ENCODE peak calls at places on chromosome 9, in ten cellular contexts. One of them, this sample, is unnamed.
A peak's percentile ranks its signal among the peaks of the same experiment; 100 is the strongest.

GRCh38 chr9:12771891-12772290 is 2.9 kb upstream of the LURAP1L start:
- DNase-seq in body of pancreas: no peak
- DNase-seq in heart right ventricle: no peak
- DNase-seq in AG04449: no peak
- DNase-seq in retinal pigment epithelial cell: no peak
- DNase-seq in ovary: no peak
- DNase-seq in H9: no peak
- DNase-seq in IMR-90: peak; percentile 47
- DNase-seq in astrocyte of the spinal cord: peak; percentile 44
- DNase-seq in PC-3: peak; percentile 15
- DNase-seq in this sample: no peak

GRCh38 chr9:22244141-22245011 is 202.2 kb upstream of the DMRTA1 start:
- DNase-seq in ovary: peak; percentile 29
- DNase-seq in retinal pigment epithelial cell: peak; percentile 28
- DNase-seq in AG04449: no peak
- DNase-seq in astrocyte of the spinal cord: peak; percentile 72
- DNase-seq in PC-3: peak; percentile 73
- DNase-seq in H9: peak; percentile 55
- DNase-seq in heart right ventricle: no peak
- DNase-seq in body of pancreas: peak; percentile 18
- DNase-seq in IMR-90: peak; percentile 63
- DNase-seq in this sample: peak; percentile 55

GRCh38 chr9:87581513-87581912 is 83.8 kb downstream of the DAPK1 start:
- DNase-seq in AG04449: no peak
- DNase-seq in H9: no peak
- DNase-seq in astrocyte of the spinal cord: no peak
- DNase-seq in IMR-90: no peak
- DNase-seq in retinal pigment epithelial cell: peak; percentile 79
- DNase-seq in body of pancreas: no peak
- DNase-seq in ovary: no peak
- DNase-seq in heart right ventricle: no peak
- DNase-seq in PC-3: no peak
- DNase-seq in this sample: no peak

GRCh38 chr9:70257991-70258691 is 637 bp upstream of the SMC5 start:
- DNase-seq in ovary: peak; percentile 55
- DNase-seq in H9: peak; percentile 62
- DNase-seq in heart right ventricle: no peak
- DNase-seq in astrocyte of the spinal cord: peak; percentile 63
- DNase-seq in PC-3: no peak
- DNase-seq in retinal pigment epithelial cell: no peak
- DNase-seq in AG04449: no peak
- DNase-seq in IMR-90: peak; percentile 48
- DNase-seq in body of pancreas: peak; percentile 82
- DNase-seq in this sample: peak; percentile 15

GRCh38 chr9:79395691-79396558 is 175.8 kb upstream of the TLE4 start:
- DNase-seq in astrocyte of the spinal cord: no peak
- DNase-seq in PC-3: no peak
- DNase-seq in body of pancreas: no peak
- DNase-seq in heart right ventricle: no peak
- DNase-seq in H9: no peak
- DNase-seq in ovary: no peak
- DNase-seq in IMR-90: no peak
- DNase-seq in AG04449: no peak
- DNase-seq in retinal pigment epithelial cell: no peak
- DNase-seq in this sample: no peak

GRCh38 chr9:99130069-99130468 is 25.2 kb downstream of the TGFBR1 start:
- DNase-seq in IMR-90: no peak
- DNase-seq in PC-3: no peak
- DNase-seq in retinal pigment epithelial cell: no peak
- DNase-seq in heart right ventricle: no peak
- DNase-seq in AG04449: no peak
- DNase-seq in ovary: no peak
- DNase-seq in astrocyte of the spinal cord: no peak
- DNase-seq in H9: no peak
- DNase-seq in body of pancreas: no peak
- DNase-seq in this sample: no peak

GRCh38 chr9:107888773-107889227 is 399.2 kb upstream of the KLF4 start:
- DNase-seq in AG04449: no peak
- DNase-seq in heart right ventricle: no peak
- DNase-seq in IMR-90: no peak
- DNase-seq in H9: no peak
- DNase-seq in PC-3: no peak
- DNase-seq in ovary: no peak
- DNase-seq in astrocyte of the spinal cord: no peak
- DNase-seq in body of pancreas: no peak
- DNase-seq in retinal pigment epithelial cell: no peak
- DNase-seq in this sample: no peak

GRCh38 chr9:79254900-79255651 is 316.7 kb upstream of the TLE4 start:
- DNase-seq in PC-3: peak; percentile 29
- DNase-seq in AG04449: no peak
- DNase-seq in body of pancreas: no peak
- DNase-seq in heart right ventricle: no peak
- DNase-seq in IMR-90: peak; percentile 70
- DNase-seq in ovary: no peak
- DNase-seq in astrocyte of the spinal cord: peak; percentile 20
- DNase-seq in H9: peak; percentile 44
- DNase-seq in retinal pigment epithelial cell: no peak
- DNase-seq in this sample: no peak

GRCh38 chr9:75950983-75951382 is 60.5 kb downstream of the PCSK5 start:
- DNase-seq in body of pancreas: no peak
- DNase-seq in heart right ventricle: no peak
- DNase-seq in IMR-90: no peak
- DNase-seq in AG04449: no peak
- DNase-seq in H9: no peak
- DNase-seq in astrocyte of the spinal cord: no peak
- DNase-seq in retinal pigment epithelial cell: no peak
- DNase-seq in PC-3: no peak
- DNase-seq in ovary: no peak
- DNase-seq in this sample: no peak

GRCh38 chr9:70491798-70492736 is 77.6 kb upstream of the KLF9 start:
- DNase-seq in ovary: no peak
- DNase-seq in PC-3: peak; percentile 25
- DNase-seq in heart right ventricle: no peak
- DNase-seq in astrocyte of the spinal cord: no peak
- DNase-seq in IMR-90: no peak
- DNase-seq in retinal pigment epithelial cell: no peak
- DNase-seq in body of pancreas: no peak
- DNase-seq in AG04449: no peak
- DNase-seq in H9: no peak
- DNase-seq in this sample: no peak

GRCh38 chr9:93819905-93820304 is 135.2 kb downstream of the BARX1 start:
- DNase-seq in astrocyte of the spinal cord: no peak
- DNase-seq in body of pancreas: no peak
- DNase-seq in AG04449: no peak
- DNase-seq in IMR-90: no peak
- DNase-seq in H9: no peak
- DNase-seq in PC-3: no peak
- DNase-seq in heart right ventricle: no peak
- DNase-seq in retinal pigment epithelial cell: no peak
- DNase-seq in ovary: no peak
- DNase-seq in this sample: no peak

GRCh38 chr9:112868956-112869594 is 21.6 kb downstream of the SLC46A2 start:
- DNase-seq in IMR-90: no peak
- DNase-seq in AG04449: no peak
- DNase-seq in ovary: no peak
- DNase-seq in H9: no peak
- DNase-seq in PC-3: no peak
- DNase-seq in astrocyte of the spinal cord: no peak
- DNase-seq in body of pancreas: no peak
- DNase-seq in heart right ventricle: no peak
- DNase-seq in retinal pigment epithelial cell: no peak
- DNase-seq in this sample: no peak

DNA sequence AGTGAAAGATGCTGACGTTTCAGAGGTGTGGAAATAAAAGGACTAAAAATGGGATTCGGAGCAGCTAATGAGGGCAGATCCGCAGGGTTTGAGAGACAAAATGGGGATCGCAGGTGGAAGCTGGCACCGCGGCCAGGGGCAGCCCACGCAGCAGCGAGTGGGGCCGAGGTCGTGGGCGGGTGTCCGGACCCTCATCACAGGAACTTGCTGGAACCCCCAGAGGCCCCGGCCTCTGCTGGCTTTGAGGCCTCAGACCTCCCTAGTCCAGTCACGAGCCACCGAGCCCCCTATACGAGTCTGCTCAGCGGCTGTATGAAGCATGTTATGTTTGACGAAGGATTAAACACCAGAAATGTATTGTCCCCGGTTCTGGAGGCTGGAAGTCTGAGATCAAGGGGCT is 45.8 kb upstream of the FCN1 start:
- DNase-seq in astrocyte of the spinal cord: no peak
- DNase-seq in ovary: peak; percentile 15
- DNase-seq in H9: no peak
- DNase-seq in PC-3: no peak
- DNase-seq in AG04449: no peak
- DNase-seq in retinal pigment epithelial cell: no peak
- DNase-seq in body of pancreas: no peak
- DNase-seq in heart right ventricle: no peak
- DNase-seq in IMR-90: no peak
- DNase-seq in this sample: no peak
- TF ChIP-seq CTCF in astrocyte of the spinal cord: no peak
- TF ChIP-seq CTCF in ovary: no peak
- TF ChIP-seq CTCF in H9: no peak
- TF ChIP-seq CTCF in PC-3: no peak
- TF ChIP-seq CTCF in AG04449: no peak
- TF ChIP-seq CTCF in retinal pigment epithelial cell: no peak
- TF ChIP-seq CTCF in body of pancreas: no peak
- TF ChIP-seq CTCF in heart right ventricle: no peak
- TF ChIP-seq CTCF in IMR-90: no peak
- TF ChIP-seq CTCF in this sample: no peak

DNA sequence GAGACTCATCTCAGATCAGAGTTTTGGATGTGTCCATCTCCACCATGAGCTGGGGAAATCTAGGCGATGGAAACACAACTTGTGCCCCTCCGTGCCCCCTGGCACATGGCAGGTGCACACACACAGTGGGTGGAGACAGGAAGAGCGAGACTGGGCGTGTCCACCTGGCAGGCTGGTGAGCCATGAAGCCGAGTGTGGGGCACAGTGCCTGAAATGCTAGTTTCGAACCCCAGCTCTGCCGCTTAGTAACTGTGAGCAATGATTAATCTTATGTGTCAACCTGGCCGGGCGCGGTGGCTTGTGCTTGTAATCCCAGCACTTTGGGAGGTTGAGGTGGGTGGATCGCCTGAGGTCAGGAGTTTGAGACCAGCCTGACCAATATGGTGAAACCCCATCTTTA is 80.8 kb upstream of the RNU6ATAC start:
- DNase-seq in body of pancreas: no peak
- DNase-seq in AG04449: no peak
- DNase-seq in PC-3: no peak
- DNase-seq in H9: no peak
- DNase-seq in IMR-90: no peak
- DNase-seq in ovary: no peak
- DNase-seq in retinal pigment epithelial cell: no peak
- DNase-seq in astrocyte of the spinal cord: no peak
- DNase-seq in heart right ventricle: peak; percentile 3
- DNase-seq in this sample: no peak
- TF ChIP-seq CTCF in body of pancreas: no peak
- TF ChIP-seq CTCF in AG04449: no peak
- TF ChIP-seq CTCF in PC-3: no peak
- TF ChIP-seq CTCF in H9: no peak
- TF ChIP-seq CTCF in IMR-90: no peak
- TF ChIP-seq CTCF in ovary: no peak
- TF ChIP-seq CTCF in retinal pigment epithelial cell: no peak
- TF ChIP-seq CTCF in astrocyte of the spinal cord: no peak
- TF ChIP-seq CTCF in heart right ventricle: no peak
- TF ChIP-seq CTCF in this sample: no peak

GRCh38 chr9:7377489-7377888 is 422.1 kb downstream of the DMAC1 start:
- DNase-seq in AG04449: no peak
- DNase-seq in retinal pigment epithelial cell: no peak
- DNase-seq in ovary: no peak
- DNase-seq in body of pancreas: no peak
- DNase-seq in PC-3: no peak
- DNase-seq in IMR-90: no peak
- DNase-seq in heart right ventricle: no peak
- DNase-seq in astrocyte of the spinal cord: no peak
- DNase-seq in H9: no peak
- DNase-seq in this sample: no peak

GRCh38 chr9:7376838-7377237 is 422.7 kb downstream of the DMAC1 start:
- DNase-seq in AG04449: no peak
- DNase-seq in H9: no peak
- DNase-seq in IMR-90: no peak
- DNase-seq in retinal pigment epithelial cell: no peak
- DNase-seq in PC-3: no peak
- DNase-seq in astrocyte of the spinal cord: peak; percentile 5
- DNase-seq in heart right ventricle: no peak
- DNase-seq in body of pancreas: no peak
- DNase-seq in ovary: no peak
- DNase-seq in this sample: no peak

GRCh38 chr9:7374966-7375650 is 424.5 kb downstream of the DMAC1 start:
- DNase-seq in astrocyte of the spinal cord: no peak
- DNase-seq in heart right ventricle: no peak
- DNase-seq in H9: no peak
- DNase-seq in AG04449: no peak
- DNase-seq in IMR-90: no peak
- DNase-seq in retinal pigment epithelial cell: no peak
- DNase-seq in ovary: no peak
- DNase-seq in body of pancreas: no peak
- DNase-seq in PC-3: peak; percentile 16
- DNase-seq in this sample: no peak

GRCh38 chr9:7371032-7371431 is 428.5 kb downstream of the DMAC1 start:
- DNase-seq in AG04449: no peak
- DNase-seq in heart right ventricle: no peak
- DNase-seq in retinal pigment epithelial cell: no peak
- DNase-seq in PC-3: no peak
- DNase-seq in body of pancreas: no peak
- DNase-seq in ovary: no peak
- DNase-seq in IMR-90: no peak
- DNase-seq in astrocyte of the spinal cord: no peak
- DNase-seq in H9: no peak
- DNase-seq in this sample: no peak

DNA sequence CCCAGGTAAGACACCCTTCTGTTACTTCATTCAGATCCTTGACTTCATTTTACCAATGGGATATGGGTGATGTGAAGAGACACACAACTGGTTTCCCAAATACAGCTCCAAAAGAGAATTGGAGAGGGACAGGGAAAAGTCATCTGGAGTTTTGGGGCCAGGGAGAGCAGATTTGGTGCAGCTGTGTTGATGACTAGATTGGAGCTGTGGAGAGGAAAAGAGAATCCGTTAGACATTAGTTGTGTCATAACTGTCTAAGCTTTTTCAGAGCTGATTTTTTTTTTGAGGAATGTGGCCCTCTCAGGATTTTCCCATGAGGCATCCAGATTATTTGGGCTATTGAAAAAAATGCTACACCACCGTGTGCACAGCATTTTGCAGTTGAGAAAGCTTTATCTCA is 423.4 kb downstream of the DMAC1 start:
- DNase-seq in ovary: no peak
- DNase-seq in H9: no peak
- DNase-seq in astrocyte of the spinal cord: no peak
- DNase-seq in AG04449: no peak
- DNase-seq in retinal pigment epithelial cell: no peak
- DNase-seq in body of pancreas: no peak
- DNase-seq in PC-3: no peak
- DNase-seq in heart right ventricle: no peak
- DNase-seq in IMR-90: no peak
- DNase-seq in this sample: no peak
- TF ChIP-seq CTCF in ovary: no peak
- TF ChIP-seq CTCF in H9: no peak
- TF ChIP-seq CTCF in astrocyte of the spinal cord: no peak
- TF ChIP-seq CTCF in AG04449: no peak
- TF ChIP-seq CTCF in retinal pigment epithelial cell: no peak
- TF ChIP-seq CTCF in body of pancreas: no peak
- TF ChIP-seq CTCF in PC-3: no peak
- TF ChIP-seq CTCF in heart right ventricle: no peak
- TF ChIP-seq CTCF in IMR-90: no peak
- TF ChIP-seq CTCF in this sample: no peak

GRCh38 chr9:35756743-35757526 is 2.9 kb upstream of the MSMP start:
- DNase-seq in retinal pigment epithelial cell: no peak
- DNase-seq in IMR-90: no peak
- DNase-seq in PC-3: peak; percentile 61
- DNase-seq in ovary: peak; percentile 81
- DNase-seq in heart right ventricle: peak; percentile 76
- DNase-seq in AG04449: no peak
- DNase-seq in body of pancreas: peak; percentile 81
- DNase-seq in astrocyte of the spinal cord: peak; percentile 29
- DNase-seq in H9: peak; percentile 77
- DNase-seq in this sample: peak; percentile 62
- TF ChIP-seq CTCF in retinal pigment epithelial cell: no peak
- TF ChIP-seq CTCF in IMR-90: no peak
- TF ChIP-seq CTCF in PC-3: no peak
- TF ChIP-seq CTCF in ovary: no peak
- TF ChIP-seq CTCF in heart right ventricle: peak; percentile 14
- TF ChIP-seq CTCF in AG04449: no peak
- TF ChIP-seq CTCF in body of pancreas: no peak
- TF ChIP-seq CTCF in astrocyte of the spinal cord: no peak
- TF ChIP-seq CTCF in H9: peak; percentile 24
- TF ChIP-seq CTCF in this sample: no peak

This sample was measured in endothelial cell.